ENCODE peak calls at places on chromosome 7, in five cellular contexts. P is mesendoderm; S is kidney glomerular epithelial cell; D is cardiac muscle cell; I is effector CD4-positive, alpha-beta T cell. F is an unnamed sample.

GRCh38 chr7:38863609-38864291 is 45.2 kb downstream of the VPS41 start:
- DNase-seq in P (peak), S (peak), D (no peak), I (no peak), F (no peak)

GRCh38 chr7:27551803-27552202 is 110.9 kb downstream of the HIBADH start:
- DNase-seq in P (no peak), S (no peak), D (no peak), I (no peak), F (no peak)

GRCh38 chr7:103540986-103541385 is 95.0 kb upstream of the SLC26A5 start:
- DNase-seq in P (no peak), S (peak), D (no peak), I (no peak), F (no peak)

GRCh38 chr7:66930341-66930740 is 9.3 kb downstream of the TMEM248 start:
- DNase-seq in P (peak), S (no peak), D (peak), I (no peak), F (no peak)

GRCh38 chr7:23619141-23619540 is 22.0 kb downstream of the CCDC126 start:
- DNase-seq in P (no peak), S (no peak), D (no peak), I (no peak), F (no peak)

GRCh38 chr7:159154243-159154642 is 9.6 kb upstream of the VIPR2 start:
- DNase-seq in P (no peak), S (no peak), D (no peak), I (no peak), F (no peak)

GRCh38 chr7:17774701-17775288 is 165.5 kb downstream of the SNX13 start:
- DNase-seq in P (no peak), S (no peak), D (no peak), I (no peak), F (no peak)

GRCh38 chr7:130008941-130009847 is 42.0 kb downstream of the ZC3HC1 start:
- DNase-seq in P (peak), S (peak), D (no peak), I (no peak), F (no peak)

GRCh38 chr7:31724696-31725095 is 37.7 kb downstream of the PPP1R17 start:
- DNase-seq in P (no peak), S (no peak), D (no peak), I (no peak), F (no peak)

F was measured in mesothelial cell of epicardium.